ENCODE peak calls at places on chromosomes 6 and 20, in eight cellular contexts. L is AG04450; F is neural progenitor cell; Y is CD4-positive, alpha-beta T cell; H is endothelial cell of umbilical vein; J is tibial nerve; Z is osteoblast; I is A549. M is an unnamed sample.
A peak's percentile ranks its signal among the peaks of the same experiment; 100 is the strongest.

GRCh38 chr6:44222987-44223470 is 366 bp upstream of the SLC29A1 start:
- DNase-seq in Y (no peak), L (no peak), I (no peak), Z (no peak), F (no peak), J (no peak), H (peak; percentile 61), M (no peak)

GRCh38 chr6:37612475-37612874 is 85.2 kb downstream of the MDGA1 start:
- DNase-seq in Z (no peak), Y (no peak), I (no peak), J (no peak), F (no peak), H (no peak), L (no peak), M (no peak)

GRCh38 chr6:291148-291696 is 1.1 kb upstream of the DUSP22 start:
- DNase-seq in J (no peak), F (no peak), H (no peak), L (no peak), Y (no peak), Z (peak; percentile 67), I (peak; percentile 32), M (no peak)

GRCh38 chr6:128882991-128883571 is at the start of gene LAMA2:
- DNase-seq in Z (peak; percentile 64), Y (no peak), L (peak; percentile 29), J (peak; percentile 77), I (no peak), H (peak; percentile 38), F (peak; percentile 84), M (peak; percentile 95)

GRCh38 chr6:93017213-93017612 is 402.1 kb downstream of the EPHA7 start:
- DNase-seq in Z (no peak), J (no peak), L (no peak), F (peak; percentile 30), Y (no peak), H (no peak), I (no peak), M (peak; percentile 77)

GRCh38 chr20:56537997-56538396 is 5.0 kb downstream of the FAM209B start:
- DNase-seq in F (no peak), J (no peak), Y (no peak), Z (no peak), I (no peak), H (no peak), L (no peak), M (no peak)

GRCh38 chr20:51345601-51346101 is 196.9 kb downstream of the NFATC2 start:
- DNase-seq in Z (peak; percentile 93), I (peak; percentile 60), H (peak; percentile 57), F (no peak), L (no peak), J (peak; percentile 26), Y (no peak), M (no peak)

GRCh38 chr6:21850682-21851081 is 257.1 kb downstream of the SOX4 start:
- DNase-seq in I (no peak), J (no peak), L (no peak), Y (no peak), H (no peak), Z (no peak), F (no peak), M (no peak)

GRCh38 chr6:89302936-89303335 is 12.2 kb downstream of the GABRR2 start:
- DNase-seq in J (no peak), H (no peak), Z (no peak), L (no peak), F (no peak), Y (no peak), I (no peak), M (no peak)

GRCh38 chr6:138817799-138818198 is 21.9 kb downstream of the ECT2L start:
- DNase-seq in Y (no peak), J (no peak), Z (no peak), L (peak; percentile 4), I (no peak), H (peak; percentile 56), F (peak; percentile 71), M (peak; percentile 87)

GRCh38 chr6:81762132-81762531 is 9.7 kb upstream of the TENT5A start:
- DNase-seq in L (no peak), I (no peak), J (no peak), Z (no peak), F (no peak), H (no peak), Y (no peak), M (no peak)

GRCh38 chr6:29908341-29908662 is 34.0 kb upstream of the HLA-A start:
- DNase-seq in Y (no peak), H (no peak), F (no peak), L (no peak), J (no peak), I (no peak), Z (no peak), M (peak; percentile 10)

GRCh38 chr6:58198301-58198700 is 880.9 kb downstream of the PRIM2 start:
- DNase-seq in I (peak; percentile 9), Z (no peak), L (no peak), F (no peak), Y (no peak), H (no peak), J (no peak), M (no peak)

GRCh38 chr6:5481024-5481423 is 219.7 kb downstream of the FARS2 start:
- DNase-seq in Y (no peak), L (no peak), I (no peak), Z (no peak), J (no peak), F (peak; percentile 23), H (no peak), M (peak; percentile 76)

GRCh38 chr6:24632573-24632972 is 13.4 kb downstream of the KIAA0319 start:
- DNase-seq in L (no peak), F (no peak), I (no peak), Y (no peak), Z (no peak), H (no peak), J (no peak), M (no peak)

GRCh38 chr6:24636681-24637080 is 9.3 kb downstream of the KIAA0319 start:
- DNase-seq in L (no peak), Y (no peak), Z (no peak), J (no peak), F (no peak), H (no peak), I (no peak), M (no peak)

GRCh38 chr6:24631671-24632070 is 14.3 kb downstream of the KIAA0319 start:
- DNase-seq in Y (no peak), F (no peak), H (no peak), I (no peak), J (no peak), L (no peak), Z (no peak), M (no peak)

DNA sequence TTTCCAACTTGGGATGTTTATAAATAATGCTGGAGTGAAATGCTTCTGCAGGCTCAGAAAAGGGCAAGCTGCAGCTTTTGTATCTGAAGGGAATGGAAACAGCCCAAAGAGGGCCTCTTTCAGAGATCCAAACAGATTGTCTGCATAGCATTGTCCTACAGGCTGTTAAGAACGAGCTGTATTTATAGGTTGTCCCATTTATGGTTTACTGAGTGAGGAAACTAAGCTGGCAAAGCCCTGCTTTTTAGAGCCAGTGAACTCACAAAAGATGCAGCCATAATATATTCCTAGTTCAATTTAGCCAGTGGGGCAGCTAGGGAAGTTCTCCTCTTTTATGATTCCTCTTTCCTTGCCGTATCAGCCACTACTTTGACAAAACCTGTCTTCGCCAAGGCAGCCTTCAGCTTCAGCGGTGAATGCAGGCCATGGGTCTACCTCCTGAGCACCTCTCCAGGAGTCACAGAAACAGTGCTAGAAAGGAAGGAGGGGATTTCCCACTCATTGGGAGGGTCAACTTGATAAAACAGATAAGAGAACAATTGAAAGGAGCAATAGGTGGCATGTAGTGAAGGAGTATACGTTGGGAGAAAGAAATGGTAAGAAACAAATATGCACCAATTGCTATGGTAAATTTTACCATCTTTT is 15.0 kb downstream of the KIAA0319 start:
- DNase-seq in Z (no peak), F (peak; percentile 8), J (no peak), L (no peak), H (no peak), Y (no peak), I (no peak), M (peak; percentile 68)
- H3K27ac ChIP-seq in Z (no peak overlapping the region), F (peak overlapping the region; percentile 53), J (no peak overlapping the region), L (no peak overlapping the region), H (no peak overlapping the region), Y (no peak overlapping the region), I (no peak overlapping the region), M (no peak overlapping the region)

GRCh38 chr20:57617079-57617795 is 3.0 kb downstream of the ZBP1 start:
- DNase-seq in Y (no peak), Z (no peak), L (no peak), J (no peak), I (no peak), H (no peak), F (no peak), M (no peak)
- H3K27ac ChIP-seq in Y (no peak overlapping the region), Z (no peak overlapping the region), L (no peak overlapping the region), J (no peak overlapping the region), I (no peak overlapping the region), H (no peak overlapping the region), F (no peak overlapping the region), M (no peak overlapping the region)

GRCh38 chr20:41052742-41053419 is 24.3 kb downstream of the TOP1 start:
- DNase-seq in I (no peak), Z (no peak), H (peak; percentile 64), J (no peak), F (peak; percentile 39), Y (no peak), L (no peak), M (no peak)
- H3K27ac ChIP-seq in I (no peak overlapping the region), Z (peak overlapping the region; percentile 7), H (no peak overlapping the region), J (peak overlapping the region; percentile 15), F (peak overlapping the region; percentile 40), Y (no peak overlapping the region), L (no peak overlapping the region), M (no peak overlapping the region)

DNA sequence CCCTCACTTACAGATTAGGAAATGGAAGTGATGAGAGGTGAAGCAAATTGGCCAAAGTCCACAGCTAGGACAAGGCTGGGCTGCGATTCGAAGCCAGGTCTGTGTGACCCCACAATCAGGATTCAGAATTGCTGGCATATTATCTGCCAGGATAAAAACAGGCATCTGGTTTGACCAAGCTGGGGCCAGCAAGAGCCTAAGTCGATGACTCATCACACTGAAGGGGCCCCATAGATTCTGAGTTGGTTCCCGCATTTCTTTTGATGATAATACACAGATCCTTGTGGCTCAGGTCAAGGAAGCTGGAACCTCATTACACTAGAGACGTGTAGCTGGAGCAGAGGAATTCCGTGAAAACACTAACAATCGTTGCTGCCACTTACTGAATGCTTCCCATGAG is 6.5 kb downstream of the KCNB1 start:
- DNase-seq in Y (no peak), J (no peak), H (no peak), F (no peak), L (no peak), I (no peak), Z (no peak), M (no peak)
- H3K27ac ChIP-seq in Y (no peak overlapping the region), J (no peak overlapping the region), H (no peak overlapping the region), F (no peak overlapping the region), L (no peak overlapping the region), I (no peak overlapping the region), Z (no peak overlapping the region), M (no peak overlapping the region)

DNA sequence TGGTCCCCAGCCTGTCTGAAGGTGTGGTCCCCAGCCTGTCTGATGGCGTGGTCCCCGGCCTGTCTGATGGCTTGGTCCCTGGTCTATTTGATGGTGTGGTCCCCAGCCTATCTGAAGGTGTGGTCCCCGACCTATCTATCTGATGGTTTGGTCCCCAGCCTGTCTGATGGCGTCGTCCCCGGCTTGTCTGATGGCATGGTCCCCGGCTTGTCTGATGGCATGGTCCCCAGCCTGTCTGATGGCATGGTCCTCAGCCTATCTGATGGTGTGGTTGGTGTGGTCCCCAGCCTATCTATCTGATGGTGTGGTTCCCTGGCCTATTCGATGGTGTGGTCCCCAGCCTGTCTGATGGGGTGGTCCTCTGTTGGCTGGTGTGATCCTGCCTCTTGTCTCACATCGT is 18.2 kb upstream of the MRGBP start:
- DNase-seq in J (no peak), H (no peak), I (no peak), Y (no peak), Z (no peak), F (no peak), L (no peak), M (no peak)
- H3K27ac ChIP-seq in J (no peak overlapping the region), H (no peak overlapping the region), I (no peak overlapping the region), Y (no peak overlapping the region), Z (no peak overlapping the region), F (no peak overlapping the region), L (no peak overlapping the region), M (no peak overlapping the region)